ENCODE peak calls at places on chromosomes 12 and 14, in five cellular contexts. G, H, D, Y and O are unnamed samples.

GRCh38 chr12:27163048-27163715 is 80.8 kb upstream of the C12orf71 start:
- DNase-seq in Y (no peak), G (no peak), D (no peak), H (no peak), O (no peak)

GRCh38 chr12:21599143-21599999 is 5.3 kb downstream of the GYS2 start:
- DNase-seq in D (no peak), H (no peak), G (no peak), Y (no peak), O (no peak)

GRCh38 chr14:64421166-64421565 is 33.0 kb downstream of the MTHFD1 start:
- DNase-seq in H (no peak), G (no peak), Y (no peak), D (no peak), O (no peak)

GRCh38 chr12:32116897-32117296 is 10.2 kb downstream of the BICD1 start:
- DNase-seq in G (no peak), Y (no peak), D (no peak), H (no peak), O (no peak)

GRCh38 chr12:3432176-3432742 is 58.7 kb upstream of the PRMT8 start:
- DNase-seq in D (no peak), H (no peak), G (peak), Y (no peak), O (no peak)

GRCh38 chr12:101697930-101698781 is 716 bp downstream of the CHPT1 start:
- DNase-seq in G (peak), H (peak), Y (no peak), D (peak), O (peak)

GRCh38 chr14:61565836-61566536 is 129.3 kb upstream of the HIF1A start:
- DNase-seq in G (no peak), H (no peak), D (no peak), Y (no peak), O (no peak)

GRCh38 chr12:56998981-56999380 is 7.4 kb downstream of the ZBTB39 start:
- DNase-seq in H (no peak), G (peak), Y (no peak), D (no peak), O (peak)

GRCh38 chr14:95623195-95623594 is 63.0 kb upstream of the TCL1B start:
- DNase-seq in D (no peak), H (no peak), G (no peak), Y (no peak), O (no peak)

GRCh38 chr12:123483602-123484273 is 25.8 kb downstream of the SNRNP35 start:
- DNase-seq in Y (no peak), H (no peak), D (no peak), G (no peak), O (no peak)

GRCh38 chr12:85985996-85986395 is 111.9 kb downstream of the NTS start:
- DNase-seq in Y (no peak), H (no peak), G (no peak), D (no peak), O (no peak)

GRCh38 chr12:128784030-128784770 is 39.6 kb downstream of the SLC15A4 start:
- DNase-seq in D (no peak), Y (no peak), G (no peak), H (no peak), O (no peak)

GRCh38 chr12:91732086-91732485 is 413.6 kb downstream of the BTG1 start:
- DNase-seq in G (no peak), D (no peak), H (no peak), Y (no peak), O (no peak)

GRCh38 chr14:49923881-49924280 is 31.0 kb downstream of the ARF6 start:
- DNase-seq in D (no peak), H (no peak), G (no peak), Y (no peak), O (no peak)

GRCh38 chr12:109053382-109054123 is 1.2 kb downstream of the USP30 start:
- DNase-seq in H (no peak), Y (no peak), G (peak), D (no peak), O (peak)

GRCh38 chr12:66008985-66009384 is 121.6 kb downstream of the LLPH start:
- DNase-seq in D (no peak), H (no peak), Y (no peak), G (no peak), O (no peak)

GRCh38 chr14:95685978-95686922 is at the start of gene TCL1B:
- DNase-seq in Y (no peak), D (no peak), H (no peak), G (no peak), O (no peak)

GRCh38 chr12:124493809-124494750 is 73.3 kb downstream of the NCOR2 start:
- DNase-seq in H (no peak), G (no peak), Y (no peak), D (no peak), O (peak)

GRCh38 chr14:96861568-96862310 is 64.6 kb downstream of the VRK1 start:
- DNase-seq in G (no peak), D (no peak), H (no peak), Y (no peak), O (no peak)

GRCh38 chr12:51814311-51815088 is 34.0 kb downstream of the FIGNL2 start:
- DNase-seq in Y (peak), H (peak), G (peak), D (peak), O (peak)

GRCh38 chr12:71846322-71846940 is 6.9 kb downstream of the TBC1D15 start:
- DNase-seq in Y (no peak), D (no peak), H (no peak), G (no peak), O (no peak)

GRCh38 chr14:99246536-99247083 is 25.4 kb downstream of the BCL11B start:
- DNase-seq in D (no peak), Y (no peak), G (no peak), H (no peak), O (no peak)

GRCh38 chr14:100081997-100082625 is 16.9 kb downstream of the EVL start:
- DNase-seq in G (no peak), Y (no peak), D (no peak), H (no peak), O (no peak)

GRCh38 chr14:22980672-22981089 is 1.7 kb downstream of the AJUBA start:
- DNase-seq in H (peak), Y (peak), G (no peak), D (no peak), O (no peak)

GRCh38 chr12:118436986-118437385 is 60.6 kb downstream of the SUDS3 start:
- DNase-seq in Y (no peak), D (no peak), G (no peak), H (no peak), O (no peak)

GRCh38 chr12:108542320-108542719 is 18.7 kb downstream of the SART3 start:
- DNase-seq in H (no peak), G (no peak), D (no peak), Y (no peak), O (no peak)

GRCh38 chr14:87944987-87945604 is 47.9 kb downstream of the GALC start:
- DNase-seq in D (peak), G (peak), Y (no peak), H (no peak), O (peak)

GRCh38 chr14:94682061-94682516 is 69.9 kb downstream of the SERPINA3 start:
- DNase-seq in G (no peak), D (no peak), H (no peak), Y (no peak), O (no peak)

GRCh38 chr14:97380539-97380941 is 583.4 kb downstream of the VRK1 start:
- DNase-seq in Y (no peak), G (no peak), D (no peak), H (no peak), O (no peak)

GRCh38 chr12:153080-153746 is 60.7 kb downstream of the SLC6A12 start:
- DNase-seq in G (peak), H (peak), Y (peak), D (peak), O (peak)
- TF ChIP-seq CTCF in G (peak), H (no peak), Y (peak), D (peak), O (peak)

DNA sequence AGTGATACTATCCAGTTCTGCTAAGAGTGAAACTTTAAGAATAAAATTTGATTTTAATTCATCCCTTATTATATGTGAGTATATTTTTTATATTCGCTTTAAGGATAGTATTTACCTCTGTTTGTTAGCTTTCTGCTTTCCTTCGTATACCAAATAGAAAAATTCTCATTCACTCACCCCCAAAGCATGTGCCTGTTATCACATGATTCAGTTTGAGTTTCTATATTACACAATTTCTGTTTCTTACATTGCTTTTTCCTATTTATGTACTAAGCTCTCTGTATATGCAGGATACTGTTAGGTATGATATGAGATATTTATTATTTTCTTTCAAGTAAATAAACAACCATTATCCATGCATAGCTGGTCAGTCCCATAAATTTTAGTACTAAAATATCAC is 275.2 kb downstream of the FBXL14 start:
- DNase-seq in G (no peak), D (no peak), Y (no peak), H (no peak), O (no peak)
- TF ChIP-seq CTCF in G (no peak), D (no peak), Y (no peak), H (no peak), O (no peak)

GRCh38 chr12:89799316-89799715 is 90.7 kb upstream of the ATP2B1 start:
- DNase-seq in Y (no peak), D (no peak), G (no peak), H (no peak), O (no peak)
- TF ChIP-seq CTCF in Y (no peak), D (no peak), G (no peak), H (no peak), O (no peak)

GRCh38 chr12:53299101-53299453 is 418 bp upstream of the MYG1 start:
- DNase-seq in G (no peak), D (peak), H (no peak), Y (no peak), O (no peak)

GRCh38 chr12:53302903-53303302 is 3.4 kb downstream of the MYG1 start:
- DNase-seq in H (no peak), D (no peak), G (no peak), Y (no peak), O (no peak)

GRCh38 chr12:53298154-53298553 is 1.3 kb upstream of the MYG1 start:
- DNase-seq in G (no peak), D (no peak), H (no peak), Y (no peak), O (no peak)

GRCh38 chr12:53300187-53300586 is 692 bp downstream of the MYG1 start:
- DNase-seq in H (no peak), G (no peak), D (no peak), Y (no peak), O (no peak)

DNA sequence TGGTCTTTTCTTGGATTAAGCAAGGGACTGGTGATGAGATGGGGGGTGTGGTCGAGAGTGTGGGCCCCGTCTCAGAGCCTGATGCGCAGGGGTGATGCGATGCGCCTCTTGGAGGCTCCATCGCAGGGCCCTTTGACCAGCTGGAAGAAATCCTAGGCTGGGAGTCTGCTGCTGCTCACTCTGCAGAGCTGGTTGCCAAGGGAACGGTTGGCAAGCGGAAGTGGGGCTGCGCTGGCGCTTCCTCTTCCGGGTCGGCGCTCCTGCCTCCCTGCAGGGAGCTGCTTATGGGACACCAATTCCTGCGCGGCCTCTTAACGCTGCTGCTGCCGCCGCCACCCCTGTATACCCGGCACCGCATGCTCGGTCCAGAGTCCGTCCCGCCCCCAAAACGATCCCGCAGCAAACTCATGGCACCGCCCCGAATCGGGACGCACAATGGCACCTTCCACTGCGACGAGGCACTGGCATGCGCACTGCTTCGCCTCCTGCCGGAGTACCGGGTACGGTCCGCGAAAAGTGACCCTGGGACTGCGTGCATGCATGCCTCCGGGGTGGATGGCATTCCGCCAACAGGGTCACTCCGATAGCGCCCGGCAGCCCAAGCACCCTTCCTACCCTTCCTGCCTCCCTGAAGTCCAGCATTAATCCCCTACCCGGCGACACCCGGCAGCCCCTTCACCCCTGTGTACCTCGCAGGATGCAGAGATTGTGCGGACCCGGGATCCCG is at the start of gene MYG1:
- DNase-seq in H (peak), D (peak), Y (peak), G (peak), O (peak)
- TF ChIP-seq CTCF in H (no peak), D (no peak), Y (peak), G (peak), O (no peak)

DNA sequence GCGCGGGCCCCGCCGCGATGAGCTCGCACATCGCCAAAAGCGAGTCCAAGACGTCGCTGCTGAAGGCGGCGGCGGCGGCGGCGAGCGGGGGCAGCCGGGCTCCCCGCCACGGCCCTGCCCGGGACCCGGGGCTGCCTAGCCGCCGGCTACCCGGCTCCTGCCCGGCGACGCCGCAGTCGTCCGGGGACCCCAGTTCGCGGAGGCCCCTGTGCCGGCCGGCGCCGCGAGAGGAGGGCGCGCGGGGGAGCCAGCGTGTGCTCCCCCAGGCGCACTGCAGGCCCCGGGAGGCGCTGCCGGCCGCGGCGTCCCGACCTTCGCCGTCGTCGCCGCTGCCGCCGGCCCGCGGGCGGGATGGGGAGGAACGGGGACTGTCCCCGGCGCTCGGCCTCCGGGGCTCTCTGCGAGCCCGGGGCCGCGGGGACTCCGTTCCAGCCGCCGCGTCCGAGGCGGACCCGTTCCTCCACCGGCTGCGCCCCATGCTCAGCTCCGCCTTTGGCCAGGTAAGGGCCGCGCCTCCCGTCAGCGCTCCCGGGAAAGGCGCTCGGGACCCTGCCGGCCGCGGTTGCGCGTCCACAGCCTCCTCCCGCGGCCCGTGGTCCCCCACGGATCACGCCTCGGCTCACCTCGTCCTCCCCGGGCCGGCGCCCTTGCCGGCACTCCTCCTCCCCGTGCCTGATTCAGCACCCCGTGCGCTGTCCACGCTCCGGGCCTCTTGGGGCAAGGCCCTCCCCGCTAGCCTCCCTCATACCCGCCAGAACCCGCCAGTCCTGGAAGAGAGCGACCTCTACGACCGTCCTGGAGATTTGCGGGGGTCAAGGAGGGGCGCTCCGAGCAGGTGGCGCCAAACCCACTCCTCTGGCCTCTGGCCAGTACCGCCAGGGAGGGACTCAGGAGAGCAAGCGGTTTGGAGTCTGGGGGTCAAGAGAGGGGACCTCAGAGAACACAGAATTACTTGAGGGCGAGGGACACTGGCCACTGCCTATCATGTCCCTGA is 711 bp downstream of the CABP1 start:
- DNase-seq in G (peak), H (peak), D (no peak), Y (peak), O (peak)
- TF ChIP-seq CTCF in G (peak), H (no peak), D (no peak), Y (peak), O (no peak)

GRCh38 chr12:113262710-113263109 is 41.4 kb downstream of the TPCN1 start:
- DNase-seq in D (no peak), G (no peak), H (no peak), Y (no peak), O (no peak)
- TF ChIP-seq CTCF in D (no peak), G (no peak), H (no peak), Y (no peak), O (no peak)

GRCh38 chr12:44078273-44078672 is 242.4 kb downstream of the TMEM117 start:
- DNase-seq in D (no peak), G (no peak), H (no peak), Y (no peak), O (no peak)
- TF ChIP-seq CTCF in D (no peak), G (no peak), H (no peak), Y (no peak), O (no peak)

GRCh38 chr12:54631988-54632728 is 2.5 kb downstream of the LACRT start:
- DNase-seq in Y (no peak), G (no peak), D (no peak), H (peak), O (no peak)
- TF ChIP-seq CTCF in Y (peak), G (peak), D (no peak), H (no peak), O (no peak)